ENCODE peak calls at places on chromosomes 7 and 10, in five cellular contexts. One of them, this sample, is unnamed.

GRCh38 chr10:7529638-7530037 is 118.8 kb upstream of the SFMBT2 start:
- DNase-seq in K562: no peak
- DNase-seq in HCT116: peak; percentile 4
- DNase-seq in SK-N-SH: peak; percentile 67
- DNase-seq in HepG2: peak; percentile 41
- DNase-seq in this sample: peak; percentile 44

GRCh38 chr7:19009936-19010280 is 107.5 kb downstream of the TWIST1 start:
- DNase-seq in K562: no peak
- DNase-seq in HCT116: no peak
- DNase-seq in SK-N-SH: no peak
- DNase-seq in HepG2: no peak
- DNase-seq in this sample: no peak

GRCh38 chr7:65441010-65441409 is 67.4 kb downstream of the ZNF92 start:
- DNase-seq in K562: no peak
- DNase-seq in HCT116: no peak
- DNase-seq in SK-N-SH: no peak
- DNase-seq in HepG2: no peak
- DNase-seq in this sample: peak; percentile 3

GRCh38 chr7:424301-424935 is 95.2 kb downstream of the PDGFA start:
- DNase-seq in K562: no peak
- DNase-seq in HCT116: no peak
- DNase-seq in SK-N-SH: no peak
- DNase-seq in HepG2: no peak
- DNase-seq in this sample: no peak

GRCh38 chr7:70458195-70458695 is 673.7 kb upstream of the GALNT17 start:
- DNase-seq in K562: no peak
- DNase-seq in HCT116: no peak
- DNase-seq in SK-N-SH: no peak
- DNase-seq in HepG2: no peak
- DNase-seq in this sample: no peak

GRCh38 chr10:113627836-113628235 is 36.0 kb downstream of the NRAP start:
- DNase-seq in K562: no peak
- DNase-seq in HCT116: no peak
- DNase-seq in SK-N-SH: no peak
- DNase-seq in HepG2: no peak
- DNase-seq in this sample: no peak

GRCh38 chr7:32335107-32335506 is 155.1 kb downstream of the LSM5 start:
- DNase-seq in K562: no peak
- DNase-seq in HCT116: no peak
- DNase-seq in SK-N-SH: no peak
- DNase-seq in HepG2: no peak
- DNase-seq in this sample: no peak

GRCh38 chr7:154503962-154504550 is 451.9 kb downstream of the DPP6 start:
- DNase-seq in K562: peak; percentile 57
- DNase-seq in HCT116: peak; percentile 22
- DNase-seq in SK-N-SH: peak; percentile 47
- DNase-seq in HepG2: peak; percentile 19
- DNase-seq in this sample: peak; percentile 41

GRCh38 chr10:13685885-13686284 is 99.1 kb downstream of the PRPF18 start:
- DNase-seq in K562: no peak
- DNase-seq in HCT116: no peak
- DNase-seq in SK-N-SH: no peak
- DNase-seq in HepG2: no peak
- DNase-seq in this sample: no peak

GRCh38 chr10:22252801-22253577 is 35.2 kb upstream of the EBLN1 start:
- DNase-seq in K562: no peak
- DNase-seq in HCT116: no peak
- DNase-seq in SK-N-SH: no peak
- DNase-seq in HepG2: no peak
- DNase-seq in this sample: no peak

GRCh38 chr10:132898391-132899053 is 43.8 kb downstream of the CFAP46 start:
- DNase-seq in K562: no peak
- DNase-seq in HCT116: no peak
- DNase-seq in SK-N-SH: no peak
- DNase-seq in HepG2: no peak
- DNase-seq in this sample: no peak

GRCh38 chr10:132899751-132900065 is 42.7 kb downstream of the CFAP46 start:
- DNase-seq in K562: no peak
- DNase-seq in HCT116: no peak
- DNase-seq in SK-N-SH: no peak
- DNase-seq in HepG2: no peak
- DNase-seq in this sample: no peak

GRCh38 chr10:132897516-132898381 is 44.6 kb downstream of the CFAP46 start:
- DNase-seq in K562: no peak
- DNase-seq in HCT116: no peak
- DNase-seq in SK-N-SH: peak; percentile 44
- DNase-seq in HepG2: no peak
- DNase-seq in this sample: no peak

GRCh38 chr10:132900211-132900756 is 42.1 kb downstream of the CFAP46 start:
- DNase-seq in K562: no peak
- DNase-seq in HCT116: no peak
- DNase-seq in SK-N-SH: no peak
- DNase-seq in HepG2: no peak
- DNase-seq in this sample: no peak

GRCh38 chr10:132899054-132899750 is 43.2 kb downstream of the CFAP46 start:
- DNase-seq in K562: no peak
- DNase-seq in HCT116: no peak
- DNase-seq in SK-N-SH: no peak
- DNase-seq in HepG2: no peak
- DNase-seq in this sample: no peak
- TF ChIP-seq MAX in K562: no peak
- TF ChIP-seq MAX in HCT116: no peak
- TF ChIP-seq MAX in SK-N-SH: no peak
- TF ChIP-seq MAX in HepG2: no peak
- TF ChIP-seq MAX in this sample: no peak

DNA sequence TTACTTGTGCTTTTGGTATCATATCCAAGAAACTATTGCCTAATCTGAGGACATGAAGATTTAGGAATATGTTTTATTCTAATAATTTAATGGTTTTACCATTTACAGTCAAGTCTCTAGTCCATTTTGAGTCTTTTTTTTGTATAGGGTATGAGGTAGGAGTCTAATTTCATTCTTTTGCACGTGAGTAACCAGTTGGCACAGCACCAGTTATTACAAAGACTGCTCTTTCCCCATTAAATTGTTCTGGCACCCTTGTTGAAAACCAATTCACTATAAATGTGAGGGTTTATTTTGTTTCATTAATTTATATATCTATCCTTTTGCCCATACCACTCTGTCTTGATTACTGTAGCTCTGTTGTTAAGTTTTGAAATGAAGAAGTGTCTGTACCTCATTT is 381.6 kb downstream of the SUGCT start:
- DNase-seq in K562: no peak
- DNase-seq in HCT116: no peak
- DNase-seq in SK-N-SH: no peak
- DNase-seq in HepG2: no peak
- DNase-seq in this sample: no peak
- TF ChIP-seq MAX in K562: no peak
- TF ChIP-seq MAX in HCT116: no peak
- TF ChIP-seq MAX in SK-N-SH: no peak
- TF ChIP-seq MAX in HepG2: no peak
- TF ChIP-seq MAX in this sample: no peak

GRCh38 chr10:74206727-74207126 is 55.7 kb downstream of the ADK start:
- DNase-seq in K562: no peak
- DNase-seq in HCT116: no peak
- DNase-seq in SK-N-SH: no peak
- DNase-seq in HepG2: no peak
- DNase-seq in this sample: no peak
- TF ChIP-seq MAX in K562: no peak
- TF ChIP-seq MAX in HCT116: no peak
- TF ChIP-seq MAX in SK-N-SH: no peak
- TF ChIP-seq MAX in HepG2: no peak
- TF ChIP-seq MAX in this sample: no peak

GRCh38 chr10:23351914-23352313 is 7.3 kb upstream of the C10orf67 start:
- DNase-seq in K562: no peak
- DNase-seq in HCT116: no peak
- DNase-seq in SK-N-SH: no peak
- DNase-seq in HepG2: no peak
- DNase-seq in this sample: no peak
- TF ChIP-seq MAX in K562: no peak
- TF ChIP-seq MAX in HCT116: no peak
- TF ChIP-seq MAX in SK-N-SH: no peak
- TF ChIP-seq MAX in HepG2: no peak
- TF ChIP-seq MAX in this sample: no peak

DNA sequence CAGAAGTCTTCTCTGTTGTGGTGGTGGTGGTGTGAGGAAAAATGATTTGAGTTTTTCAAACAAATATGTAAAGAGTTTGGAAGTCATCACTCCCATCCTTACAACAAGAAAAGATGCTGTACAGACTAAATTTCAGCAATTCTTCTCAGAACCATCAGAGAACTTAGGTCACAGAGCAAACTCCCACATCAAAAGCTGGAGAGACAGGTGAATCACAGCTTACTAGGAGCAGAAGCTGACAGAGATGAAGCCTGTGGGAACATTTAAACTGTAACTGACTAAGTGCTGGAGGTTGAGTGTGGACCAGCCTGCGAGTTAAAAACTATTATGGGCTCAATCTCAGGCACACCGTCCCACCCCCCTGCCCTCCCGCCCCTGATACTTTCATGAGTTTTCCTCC is 97.3 kb downstream of the AKR1D1 start:
- DNase-seq in K562: no peak
- DNase-seq in HCT116: no peak
- DNase-seq in SK-N-SH: no peak
- DNase-seq in HepG2: no peak
- DNase-seq in this sample: no peak
- TF ChIP-seq MAX in K562: no peak
- TF ChIP-seq MAX in HCT116: no peak
- TF ChIP-seq MAX in SK-N-SH: no peak
- TF ChIP-seq MAX in HepG2: no peak
- TF ChIP-seq MAX in this sample: no peak

GRCh38 chr10:98696516-98696915 is 249.8 kb upstream of the HPS1 start:
- DNase-seq in K562: no peak
- DNase-seq in HCT116: no peak
- DNase-seq in SK-N-SH: no peak
- DNase-seq in HepG2: no peak
- DNase-seq in this sample: no peak

GRCh38 chr10:98694863-98695262 is 248.1 kb upstream of the HPS1 start:
- DNase-seq in K562: no peak
- DNase-seq in HCT116: no peak
- DNase-seq in SK-N-SH: no peak
- DNase-seq in HepG2: no peak
- DNase-seq in this sample: no peak

DNA sequence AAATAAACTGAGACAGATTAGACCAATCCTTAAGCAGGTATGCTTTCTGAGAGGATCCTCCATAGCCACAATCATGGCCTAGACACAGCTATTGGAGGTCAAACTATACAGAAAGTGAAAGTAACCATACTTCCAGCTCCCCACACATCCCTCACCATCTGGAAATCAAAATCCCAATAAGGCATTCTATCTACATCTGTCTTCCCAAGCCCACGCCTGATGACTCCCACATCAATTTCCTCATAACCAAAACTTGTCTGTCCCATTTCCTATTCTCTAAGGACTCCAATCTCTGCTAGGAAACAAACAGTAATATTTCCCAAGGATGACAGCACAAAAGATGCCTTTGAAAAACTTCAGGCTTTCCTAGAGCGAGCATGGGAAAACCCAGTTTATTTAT is 247.3 kb upstream of the HPS1 start:
- DNase-seq in K562: no peak
- DNase-seq in HCT116: no peak
- DNase-seq in SK-N-SH: no peak
- DNase-seq in HepG2: no peak
- DNase-seq in this sample: no peak
- TF ChIP-seq MAX in K562: no peak
- TF ChIP-seq MAX in HCT116: no peak
- TF ChIP-seq MAX in SK-N-SH: no peak
- TF ChIP-seq MAX in HepG2: no peak
- TF ChIP-seq MAX in this sample: no peak

GRCh38 chr7:155743197-155743596 is 69.1 kb downstream of the SHH start:
- DNase-seq in K562: no peak
- DNase-seq in HCT116: no peak
- DNase-seq in SK-N-SH: no peak
- DNase-seq in HepG2: no peak
- DNase-seq in this sample: no peak

GRCh38 chr7:155738652-155739537 is 73.4 kb downstream of the SHH start:
- DNase-seq in K562: no peak
- DNase-seq in HCT116: peak; percentile 16
- DNase-seq in SK-N-SH: peak; percentile 76
- DNase-seq in HepG2: peak; percentile 74
- DNase-seq in this sample: peak; percentile 87

GRCh38 chr7:155741061-155741460 is 71.2 kb downstream of the SHH start:
- DNase-seq in K562: no peak
- DNase-seq in HCT116: no peak
- DNase-seq in SK-N-SH: no peak
- DNase-seq in HepG2: no peak
- DNase-seq in this sample: no peak

GRCh38 chr7:155739538-155740140 is 72.6 kb downstream of the SHH start:
- DNase-seq in K562: no peak
- DNase-seq in HCT116: no peak
- DNase-seq in SK-N-SH: no peak
- DNase-seq in HepG2: no peak
- DNase-seq in this sample: no peak

DNA sequence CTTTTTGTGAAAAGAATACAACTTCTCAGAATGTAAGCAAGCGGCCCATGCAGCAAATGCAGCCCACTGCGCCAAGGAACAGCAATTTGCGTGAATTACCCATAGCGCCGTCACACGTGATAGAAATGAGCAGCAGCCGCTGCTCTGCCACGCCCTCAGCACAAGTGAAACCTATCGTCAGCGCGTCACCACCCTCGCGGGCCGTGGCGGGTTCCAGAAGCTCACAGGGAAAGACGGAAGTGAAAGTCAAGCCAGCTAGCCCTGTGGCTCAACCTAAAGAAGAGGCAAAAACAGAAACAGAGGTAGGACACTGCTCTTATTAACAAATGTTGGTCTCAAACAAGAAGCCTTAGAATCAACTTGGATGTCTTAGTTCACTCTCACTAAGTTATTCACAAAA is 70.5 kb downstream of the SHH start:
- DNase-seq in K562: no peak
- DNase-seq in HCT116: no peak
- DNase-seq in SK-N-SH: no peak
- DNase-seq in HepG2: no peak
- DNase-seq in this sample: no peak
- TF ChIP-seq MAX in K562: no peak
- TF ChIP-seq MAX in HCT116: no peak
- TF ChIP-seq MAX in SK-N-SH: no peak
- TF ChIP-seq MAX in HepG2: no peak
- TF ChIP-seq MAX in this sample: no peak

This sample was measured in A549.